ENCODE peak calls at places on chromosomes 5 and 9, in six cellular contexts. B, L, U, Q, V and J are unnamed samples.

GRCh38 chr9:123329329-123329955 is 26.6 kb upstream of the CRB2 start:
- DNase-seq in V (no peak), U (no peak), B (no peak), L (no peak), Q (peak; percentile 39), J (peak; percentile 64)

GRCh38 chr5:95861858-95862561 is 39.5 kb upstream of the GLRX start:
- DNase-seq in U (no peak), Q (peak; percentile 72), B (no peak), L (no peak), V (no peak), J (no peak)

GRCh38 chr5:141560725-141561483 is 57.9 kb downstream of the DIAPH1 start:
- DNase-seq in L (peak; percentile 75), B (peak; percentile 87), U (peak; percentile 89), Q (peak; percentile 97), V (peak; percentile 86), J (peak; percentile 67)

GRCh38 chr5:179269781-179270543 is 75.3 kb downstream of the ADAMTS2 start:
- DNase-seq in L (no peak), U (no peak), B (no peak), Q (peak; percentile 72), V (no peak), J (peak; percentile 72)

GRCh38 chr5:16508730-16509531 is 43.3 kb upstream of the ZNF622 start:
- DNase-seq in L (no peak), B (peak; percentile 92), V (no peak), U (peak; percentile 94), Q (peak; percentile 20), J (no peak)

GRCh38 chr5:10424124-10424731 is 17.5 kb upstream of the ROPN1L start:
- DNase-seq in B (no peak), Q (peak; percentile 48), V (no peak), L (peak; percentile 28), U (no peak), J (no peak)

GRCh38 chr5:33010851-33011250 is 299.7 kb downstream of the NPR3 start:
- DNase-seq in U (no peak), V (no peak), Q (peak; percentile 59), B (no peak), L (no peak), J (no peak)

GRCh38 chr9:124398191-124398590 is 17.1 kb downstream of the PSMB7 start:
- DNase-seq in Q (no peak), B (no peak), U (no peak), L (no peak), V (no peak), J (no peak)

GRCh38 chr9:136719212-136719880 is 7.0 kb downstream of the DIPK1B start:
- DNase-seq in B (peak; percentile 65), U (no peak), V (no peak), Q (no peak), L (no peak), J (no peak)

GRCh38 chr5:132907161-132907560 is 33.7 kb downstream of the LEAP2 start:
- DNase-seq in V (no peak), B (no peak), U (no peak), Q (no peak), L (no peak), J (no peak)

GRCh38 chr9:93304574-93305496 is 120.9 kb downstream of the WNK2 start:
- DNase-seq in U (peak; percentile 70), Q (peak; percentile 42), B (peak; percentile 87), L (peak; percentile 77), V (no peak), J (no peak)

GRCh38 chr5:172770374-172770674 is 671 bp downstream of the DUSP1 start:
- DNase-seq in Q (no peak), V (no peak), U (no peak), L (peak; percentile 22), B (no peak), J (no peak)

GRCh38 chr9:92795000-92795399 is 30.4 kb upstream of the BICD2 start:
- DNase-seq in V (no peak), B (no peak), L (no peak), Q (no peak), U (no peak), J (no peak)

GRCh38 chr9:76592105-76593010 is 133.4 kb downstream of the GCNT1 start:
- DNase-seq in Q (peak; percentile 81), B (no peak), U (no peak), L (no peak), V (peak; percentile 48), J (no peak)

GRCh38 chr5:30849801-30850370 is 343.6 kb upstream of the CDH6 start:
- DNase-seq in B (no peak), L (no peak), U (no peak), V (peak; percentile 97), Q (no peak), J (no peak)

GRCh38 chr9:20591223-20591622 is 31.1 kb downstream of the MLLT3 start:
- DNase-seq in V (no peak), U (no peak), L (no peak), B (no peak), Q (peak; percentile 13), J (no peak)

GRCh38 chr9:134297082-134297415 is 29.2 kb upstream of the RXRA start:
- DNase-seq in B (peak; percentile 31), L (no peak), V (no peak), U (no peak), Q (no peak), J (no peak)

GRCh38 chr9:31535659-31536058 is 848.8 kb upstream of the ACO1 start:
- DNase-seq in L (no peak), Q (no peak), V (no peak), U (no peak), B (no peak), J (no peak)

GRCh38 chr5:111223790-111224560 is at the start of gene CAMK4:
- DNase-seq in V (peak; percentile 4), L (peak; percentile 69), Q (peak; percentile 50), B (peak; percentile 68), U (peak; percentile 11), J (peak; percentile 84)

GRCh38 chr5:131575660-131576227 is 59.3 kb downstream of the RAPGEF6 start:
- DNase-seq in U (no peak), V (no peak), B (no peak), Q (no peak), L (no peak), J (no peak)

GRCh38 chr9:89878687-89879086 is 273.9 kb downstream of the GADD45G start:
- DNase-seq in L (no peak), B (peak; percentile 95), V (no peak), U (peak; percentile 93), Q (no peak), J (peak; percentile 69)

GRCh38 chr5:153515269-153515668 is 24.8 kb downstream of the GRIA1 start:
- DNase-seq in B (no peak), L (no peak), V (no peak), Q (peak; percentile 95), U (no peak), J (no peak)

GRCh38 chr5:10607666-10608442 is 44.0 kb downstream of the ANKRD33B start:
- DNase-seq in L (no peak), B (peak; percentile 64), V (no peak), Q (peak; percentile 89), U (peak; percentile 83), J (no peak)

GRCh38 chr5:5381259-5382006 is 41.0 kb upstream of the ICE1 start:
- DNase-seq in Q (peak; percentile 6), V (no peak), L (no peak), B (no peak), U (no peak), J (no peak)

GRCh38 chr5:78972654-78973428 is 12.3 kb downstream of the ARSB start:
- DNase-seq in B (no peak), L (no peak), U (peak; percentile 5), Q (peak; percentile 72), V (no peak), J (no peak)

GRCh38 chr5:82416506-82416905 is 138.4 kb upstream of the RPS23 start:
- DNase-seq in Q (no peak), B (no peak), L (no peak), V (no peak), U (no peak), J (no peak)

GRCh38 chr5:31157719-31158118 is 35.8 kb upstream of the CDH6 start:
- DNase-seq in V (no peak), U (no peak), L (no peak), B (no peak), Q (no peak), J (no peak)

GRCh38 chr9:112059980-112060348 is 115.1 kb downstream of the SUSD1 start:
- DNase-seq in Q (no peak), B (no peak), V (no peak), U (no peak), L (no peak), J (no peak)
- TF ChIP-seq CTCF in Q (no peak), B (no peak), V (no peak), U (no peak), L (no peak), J (no peak)

DNA sequence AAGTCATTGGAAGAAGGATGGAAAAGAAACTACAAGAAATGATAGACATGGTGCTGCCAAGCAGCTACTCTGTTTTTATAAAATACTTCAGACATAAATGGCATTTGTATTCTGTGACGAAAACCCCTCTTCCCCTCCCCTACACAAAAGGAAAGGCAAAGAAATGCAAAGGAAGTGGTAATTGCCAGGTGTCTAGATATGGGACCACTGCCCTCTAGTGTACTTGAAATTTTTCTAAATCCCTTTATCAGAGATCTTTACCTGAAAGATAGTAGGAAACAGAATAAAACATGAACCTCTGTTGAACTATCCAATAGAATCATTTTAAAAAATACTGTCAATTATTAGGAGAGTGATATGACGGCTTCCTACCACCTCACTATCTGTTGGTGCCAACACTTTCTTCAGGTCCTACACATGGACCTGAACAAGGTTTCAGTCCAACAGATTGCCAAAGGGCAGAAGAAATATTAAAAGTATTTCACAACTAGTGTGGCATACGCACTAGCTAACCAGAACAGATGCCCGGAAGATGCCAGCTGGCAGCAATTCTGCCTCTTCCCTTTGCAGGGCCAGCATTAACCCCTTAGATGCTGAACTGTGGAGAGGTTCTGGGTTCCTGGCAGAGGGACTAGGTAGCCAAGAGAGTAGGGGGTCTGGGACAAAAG is 104.1 kb downstream of the TSSK1B start:
- DNase-seq in B (peak; percentile 82), Q (peak; percentile 60), L (no peak), V (no peak), U (peak; percentile 30), J (no peak)
- TF ChIP-seq CTCF in B (peak; percentile 42), Q (peak; percentile 43), L (peak; percentile 36), V (peak; percentile 53), U (no peak), J (peak; percentile 16)

GRCh38 chr5:77214151-77214550 is 3.7 kb downstream of the PDE8B start:
- DNase-seq in B (no peak), L (no peak), U (no peak), V (no peak), Q (no peak), J (no peak)

GRCh38 chr5:77223653-77224052 is 13.2 kb downstream of the PDE8B start:
- DNase-seq in Q (no peak), V (no peak), B (no peak), U (no peak), L (no peak), J (no peak)

GRCh38 chr5:77213601-77214000 is 3.1 kb downstream of the PDE8B start:
- DNase-seq in L (no peak), B (no peak), U (no peak), Q (no peak), V (no peak), J (no peak)

GRCh38 chr5:77222722-77223121 is 12.2 kb downstream of the PDE8B start:
- DNase-seq in L (no peak), Q (no peak), B (no peak), U (no peak), V (no peak), J (no peak)

GRCh38 chr5:77218263-77218662 is 7.8 kb downstream of the PDE8B start:
- DNase-seq in B (no peak), U (no peak), Q (no peak), L (no peak), V (no peak), J (no peak)
- TF ChIP-seq CTCF in B (no peak), U (no peak), Q (peak; percentile 28), L (no peak), V (no peak), J (no peak)

GRCh38 chr5:56481147-56481997 is 248.2 kb upstream of the ANKRD55 start:
- DNase-seq in Q (peak; percentile 24), U (no peak), V (no peak), L (peak; percentile 52), B (peak; percentile 74), J (peak; percentile 82)
- TF ChIP-seq CTCF in Q (peak; percentile 36), U (no peak), V (peak; percentile 52), L (peak; percentile 47), B (no peak), J (no peak)